ENCODE peak calls at places on chromosomes 5 and 9, in six cellular contexts. J is endodermal cell, E is endothelial cell, D is colonic mucosa, B is pancreas, Z is IMR-90. A is an unnamed sample.
A peak's percentile ranks its signal among the peaks of the same experiment; 100 is the strongest.

GRCh38 chr5:149063017-149063687 is at the start of gene SH3TC2:
- DNase-seq in J (peak; percentile 94), B (peak; percentile 30), D (peak; percentile 59), E (peak; percentile 12), Z (peak; percentile 61), A (no peak)

GRCh38 chr5:41009228-41009627 is 61.9 kb downstream of the MROH2B start:
- DNase-seq in D (no peak), E (no peak), Z (peak; percentile 32), J (no peak), B (no peak), A (no peak)

GRCh38 chr5:10707198-10708187 is 53.5 kb downstream of the DAP start:
- DNase-seq in B (no peak), D (no peak), E (no peak), Z (peak; percentile 64), J (no peak), A (no peak)

GRCh38 chr5:14165375-14166091 is 22.4 kb downstream of the TRIO start:
- DNase-seq in E (no peak), Z (peak; percentile 95), J (no peak), B (no peak), D (no peak), A (no peak)

GRCh38 chr5:169064093-169064492 is 236.8 kb downstream of the SLIT3 start:
- DNase-seq in Z (no peak), D (no peak), E (no peak), B (no peak), J (peak; percentile 37), A (no peak)

GRCh38 chr9:124855944-124856773 is 2.9 kb downstream of the WDR38 start:
- DNase-seq in B (no peak), J (peak; percentile 93), Z (no peak), D (no peak), E (peak; percentile 60), A (no peak)

GRCh38 chr9:68844623-68845612 is 139.9 kb downstream of the PIP5K1B start:
- DNase-seq in J (peak; percentile 86), Z (peak; percentile 8), B (no peak), D (peak; percentile 37), E (peak; percentile 65), A (peak; percentile 43)

GRCh38 chr9:116842658-116843057 is 155.6 kb downstream of the TRIM32 start:
- DNase-seq in Z (no peak), D (no peak), J (peak; percentile 88), E (no peak), B (no peak), A (no peak)

GRCh38 chr5:171714851-171715250 is 70.8 kb upstream of the SMIM23 start:
- DNase-seq in B (no peak), E (no peak), Z (no peak), D (no peak), J (peak; percentile 24), A (no peak)

GRCh38 chr9:86783884-86784283 is 163.4 kb downstream of the GAS1 start:
- DNase-seq in D (no peak), Z (peak; percentile 90), J (no peak), B (no peak), E (no peak), A (no peak)

GRCh38 chr5:139971202-139971725 is 71.8 kb downstream of the NRG2 start:
- DNase-seq in B (no peak), E (no peak), Z (no peak), J (no peak), D (no peak), A (no peak)

GRCh38 chr5:150182774-150183173 is 7.1 kb upstream of the SLC6A7 start:
- DNase-seq in Z (no peak), J (no peak), E (no peak), D (peak; percentile 37), B (no peak), A (no peak)

GRCh38 chr5:38889424-38889823 is 43.6 kb downstream of the OSMR start:
- DNase-seq in J (no peak), D (no peak), E (no peak), B (no peak), Z (no peak), A (no peak)

GRCh38 chr5:109911731-109912130 is 222.0 kb downstream of the MAN2A1 start:
- DNase-seq in Z (peak; percentile 11), J (no peak), E (no peak), D (no peak), B (no peak), A (no peak)

GRCh38 chr5:157478726-157479125 is 18.7 kb downstream of the NIPAL4 start:
- DNase-seq in J (peak; percentile 73), B (no peak), D (no peak), E (no peak), Z (no peak), A (no peak)

GRCh38 chr9:33329117-33329563 is 38.8 kb downstream of the NFX1 start:
- DNase-seq in J (no peak), B (peak; percentile 57), E (no peak), Z (peak; percentile 94), D (peak; percentile 91), A (no peak)

GRCh38 chr5:134328619-134329018 is 38.4 kb downstream of the CDKL3 start:
- DNase-seq in J (no peak), E (no peak), B (no peak), D (no peak), Z (no peak), A (no peak)

GRCh38 chr5:134071850-134072207 is 42.7 kb upstream of the TCF7 start:
- DNase-seq in E (no peak), J (peak; percentile 63), Z (no peak), D (no peak), B (no peak), A (no peak)

GRCh38 chr5:180463216-180463900 is 30.8 kb upstream of the CNOT6 start:
- DNase-seq in J (no peak), Z (no peak), E (no peak), D (no peak), B (no peak), A (no peak)

GRCh38 chr9:102185962-102186361 is 447.5 kb upstream of the GRIN3A start:
- DNase-seq in E (no peak), D (no peak), Z (no peak), B (no peak), J (no peak), A (no peak)

GRCh38 chr5:139091439-139092156 is 106.6 kb downstream of the SIL1 start:
- DNase-seq in B (no peak), D (no peak), Z (no peak), J (no peak), E (no peak), A (no peak)

GRCh38 chr5:108726446-108727091 is 21.1 kb upstream of the FER start:
- DNase-seq in J (no peak), E (no peak), B (no peak), D (no peak), Z (peak; percentile 29), A (no peak)

GRCh38 chr5:75234251-75234650 is 2.4 kb downstream of the ANKRD31 start:
- DNase-seq in J (no peak), Z (no peak), E (no peak), B (no peak), D (no peak), A (no peak)

GRCh38 chr5:130546216-130546615 is 618.8 kb downstream of the HINT1 start:
- DNase-seq in B (no peak), Z (no peak), D (no peak), E (no peak), J (no peak), A (no peak)

GRCh38 chr5:50595199-50595598 is 71.2 kb upstream of the PARP8 start:
- DNase-seq in D (no peak), E (no peak), J (no peak), Z (peak; percentile 90), B (no peak), A (no peak)

DNA sequence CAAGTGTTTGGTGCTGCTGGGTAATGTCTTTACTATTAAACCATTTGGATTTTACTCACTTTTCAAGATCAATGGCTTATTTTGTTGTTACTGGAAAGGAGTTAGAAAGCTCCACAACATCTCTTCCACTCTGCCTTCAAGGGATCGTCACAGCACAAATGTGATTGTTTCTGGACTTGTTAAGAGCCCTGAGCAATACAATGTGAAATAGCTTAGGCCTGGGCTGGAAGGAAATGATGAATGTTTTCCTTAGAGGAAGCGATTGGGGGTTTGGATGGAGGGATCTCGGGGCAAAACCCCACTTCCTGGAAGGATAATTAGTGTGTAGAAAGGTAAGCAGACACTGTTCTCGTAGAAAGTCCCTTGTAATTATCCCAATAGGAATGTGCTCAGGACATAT is 59.3 kb upstream of the MYO10 start:
- DNase-seq in E (no peak), Z (no peak), D (no peak), B (no peak), J (no peak), A (no peak)
- TF ChIP-seq CTCF in E (no peak), Z (no peak), D (no peak), B (no peak), J (no peak), A (no peak)

DNA sequence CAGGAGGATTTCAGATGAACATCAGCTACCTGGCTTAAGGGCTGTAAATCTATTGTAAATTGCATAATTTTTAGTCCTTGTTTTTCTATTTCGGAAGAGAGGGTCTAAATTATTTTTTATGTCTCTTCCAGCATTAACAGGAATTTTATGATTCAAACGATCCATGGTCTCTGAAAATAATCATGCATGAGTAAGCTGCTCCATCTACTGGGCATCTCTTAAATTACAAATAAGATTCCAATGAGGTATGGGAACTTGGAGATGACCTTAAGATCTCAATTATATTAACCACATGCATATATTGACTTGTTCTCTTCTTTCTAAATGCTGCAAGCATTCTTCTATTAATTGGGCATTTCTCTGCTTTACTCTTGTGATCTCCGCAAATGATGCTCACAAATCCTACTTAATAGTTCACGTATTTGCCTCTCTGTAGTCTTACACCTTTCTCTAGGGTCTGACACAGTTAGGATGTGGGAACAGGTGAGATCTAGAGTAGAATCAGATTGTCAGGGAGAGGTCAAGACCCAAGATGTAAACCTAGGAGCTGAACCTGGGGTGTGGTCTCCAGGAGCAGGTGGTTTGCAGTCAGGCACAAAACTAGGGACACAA is 86.9 kb downstream of the NUDT12 start:
- DNase-seq in E (no peak), J (no peak), B (no peak), D (no peak), Z (peak; percentile 60), A (peak; percentile 13)
- TF ChIP-seq CTCF in E (peak; percentile 65), J (peak; percentile 84), B (peak; percentile 65), D (peak; percentile 60), Z (peak; percentile 85), A (peak; percentile 61)

GRCh38 chr5:94779684-94780083 is 161.2 kb downstream of the SLF1 start:
- DNase-seq in J (no peak), B (no peak), Z (no peak), D (no peak), E (no peak), A (no peak)

GRCh38 chr5:94788527-94788926 is 170.1 kb downstream of the SLF1 start:
- DNase-seq in Z (no peak), J (no peak), D (no peak), E (no peak), B (no peak), A (no peak)

GRCh38 chr5:94782376-94782775 is 163.9 kb downstream of the SLF1 start:
- DNase-seq in E (no peak), J (no peak), D (no peak), Z (no peak), B (no peak), A (no peak)

GRCh38 chr5:94785111-94785510 is 166.6 kb downstream of the SLF1 start:
- DNase-seq in E (no peak), B (no peak), D (no peak), Z (peak; percentile 1), J (no peak), A (no peak)
- TF ChIP-seq CTCF in E (no peak), B (no peak), D (no peak), Z (no peak), J (peak; percentile 55), A (peak; percentile 38)

DNA sequence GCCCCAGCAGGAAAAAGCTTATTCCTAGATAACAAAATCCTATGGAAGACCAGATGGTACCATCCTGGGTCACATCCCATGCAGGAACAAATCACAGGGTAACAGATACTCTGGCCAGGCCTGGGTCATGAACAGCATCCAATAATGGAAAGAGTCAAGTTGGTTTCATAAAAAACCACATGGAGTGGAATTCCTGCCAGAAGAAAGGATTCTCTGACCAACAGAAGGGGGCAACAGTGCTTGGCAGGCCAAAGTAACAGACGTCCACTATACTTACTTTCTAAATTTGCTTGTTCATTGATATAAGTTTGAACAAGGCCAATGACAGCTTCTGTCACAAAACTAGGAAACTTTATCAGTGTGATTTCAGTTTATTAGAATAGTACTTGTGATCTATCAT is 273.5 kb downstream of the ARRDC3 start:
- DNase-seq in D (no peak), B (no peak), Z (no peak), E (no peak), J (no peak), A (no peak)
- TF ChIP-seq CTCF in D (no peak), B (no peak), Z (peak; percentile 34), E (no peak), J (peak; percentile 36), A (no peak)